ENCODE peak calls at places on chromosomes 1 and 21, in six cellular contexts. B is HEK293T; Z is activated T-helper 1 cell treated with anti-CD3 and anti-CD28 coated beads, Interleukin-12 subunit alpha, Interleukin-12 subunit beta, Interleukin-2, Interleukin-4 antibody, amounts not matched to agents 30 ng/mL and 10 ng/mL and 1 ng/mL, durations not matched to agents 14 hours and 24 hours and 36 hours; T is ecto neural progenitor cell; V is iris pigment epithelial cell; O is C1 segment of cervical spinal cord. A is an unnamed sample.

GRCh38 chr1:31954607-31955283 is 16.6 kb upstream of the PTP4A2 start:
- DNase-seq in B (no peak), T (peak), O (peak), Z (no peak), V (peak), A (no peak)

GRCh38 chr1:18922319-18922726 is 20.0 kb upstream of the ALDH4A1 start:
- DNase-seq in Z (no peak), V (peak), T (no peak), B (peak), O (peak), A (peak)

GRCh38 chr21:46092026-46092764 is 5.7 kb upstream of the COL6A2 start:
- DNase-seq in B (no peak), V (peak), T (no peak), Z (no peak), O (no peak), A (no peak)

GRCh38 chr1:16721871-16722641 is 18.3 kb upstream of the RNU1-4 start:
- DNase-seq in Z (no peak), B (peak), O (no peak), V (no peak), T (peak), A (no peak)

GRCh38 chr21:29989634-29990234 is 49.9 kb upstream of the GRIK1 start:
- DNase-seq in Z (no peak), T (no peak), O (no peak), B (no peak), V (no peak), A (no peak)

GRCh38 chr1:33494929-33495328 is 22.5 kb downstream of the ZSCAN20 start:
- DNase-seq in B (no peak), O (no peak), T (no peak), Z (no peak), V (no peak), A (no peak)

GRCh38 chr1:53644909-53645689 is 93.9 kb downstream of the GLIS1 start:
- DNase-seq in V (peak), O (no peak), B (no peak), Z (no peak), T (no peak), A (no peak)

GRCh38 chr1:244349581-244350001 is 102.1 kb downstream of the ADSS2 start:
- DNase-seq in O (no peak), V (peak), B (no peak), T (peak), Z (no peak), A (no peak)

GRCh38 chr1:37795340-37796110 is 1.9 kb downstream of the MANEAL start:
- DNase-seq in Z (peak), O (peak), V (peak), B (no peak), T (peak), A (peak)

GRCh38 chr1:116489231-116489697 is 81.6 kb downstream of the CD58 start:
- DNase-seq in B (no peak), V (no peak), Z (no peak), O (peak), T (no peak), A (peak)

GRCh38 chr1:16181887-16182719 is 26.2 kb upstream of the EPHA2 start:
- DNase-seq in V (peak), Z (no peak), O (no peak), T (peak), B (no peak), A (peak)

GRCh38 chr21:21230672-21231071 is 232.5 kb downstream of the NCAM2 start:
- DNase-seq in V (peak), T (no peak), O (no peak), B (no peak), Z (no peak), A (no peak)

GRCh38 chr1:29761159-29761928 is 525.0 kb downstream of the PTPRU start:
- DNase-seq in V (no peak), T (peak), B (no peak), Z (no peak), O (no peak), A (no peak)

GRCh38 chr1:170555370-170555769 is 23.4 kb downstream of the GORAB start:
- DNase-seq in O (no peak), T (no peak), Z (no peak), B (no peak), V (peak), A (no peak)

GRCh38 chr1:218787826-218788225 is 385.9 kb upstream of the LYPLAL1 start:
- DNase-seq in V (no peak), B (no peak), O (no peak), T (no peak), Z (no peak), A (no peak)

GRCh38 chr1:29124366-29125236 is 898 bp upstream of the TMEM200B start:
- DNase-seq in B (peak), T (peak), O (no peak), V (peak), Z (peak), A (peak)

GRCh38 chr1:171869097-171869496 is 27.8 kb downstream of the DNM3 start:
- DNase-seq in V (peak), B (no peak), T (no peak), O (no peak), Z (no peak), A (no peak)

GRCh38 chr1:103142466-103142865 is 34.1 kb upstream of the COL11A1 start:
- DNase-seq in Z (no peak), V (no peak), T (no peak), O (no peak), B (no peak), A (no peak)

GRCh38 chr1:241330619-241331327 is 26.2 kb downstream of the RGS7 start:
- DNase-seq in Z (no peak), B (no peak), V (no peak), O (no peak), T (no peak), A (no peak)